ENCODE peak calls at places on chromosomes 6 and 20, in five cellular contexts. One of them, this sample, is unnamed.

GRCh38 chr6:3233321-3233720 is 5.9 kb upstream of the TUBB2B start:
- DNase-seq in heart right ventricle: no peak
- DNase-seq in dorsolateral prefrontal cortex: no peak
- DNase-seq in CD4-positive, CD25-positive, alpha-beta regulatory T cell: no peak
- DNase-seq in uterus: no peak
- DNase-seq in this sample: no peak

GRCh38 chr20:45842169-45842812 is 8.7 kb downstream of the SNX21 start:
- DNase-seq in heart right ventricle: no peak
- DNase-seq in CD4-positive, CD25-positive, alpha-beta regulatory T cell: no peak
- DNase-seq in dorsolateral prefrontal cortex: no peak
- DNase-seq in uterus: no peak
- DNase-seq in this sample: peak

GRCh38 chr6:34305982-34306702 is 57.3 kb upstream of the SMIM29 start:
- DNase-seq in uterus: peak
- DNase-seq in heart right ventricle: no peak
- DNase-seq in CD4-positive, CD25-positive, alpha-beta regulatory T cell: no peak
- DNase-seq in dorsolateral prefrontal cortex: no peak
- DNase-seq in this sample: peak

GRCh38 chr20:34573541-34573940 is 15.0 kb downstream of the MAP1LC3A start:
- DNase-seq in CD4-positive, CD25-positive, alpha-beta regulatory T cell: no peak
- DNase-seq in dorsolateral prefrontal cortex: no peak
- DNase-seq in heart right ventricle: no peak
- DNase-seq in uterus: no peak
- DNase-seq in this sample: no peak

GRCh38 chr20:43572891-43573290 is 14.1 kb downstream of the SGK2 start:
- DNase-seq in uterus: no peak
- DNase-seq in heart right ventricle: no peak
- DNase-seq in CD4-positive, CD25-positive, alpha-beta regulatory T cell: no peak
- DNase-seq in dorsolateral prefrontal cortex: no peak
- DNase-seq in this sample: no peak

GRCh38 chr6:158972241-158973233 is 27.5 kb downstream of the RSPH3 start:
- DNase-seq in dorsolateral prefrontal cortex: no peak
- DNase-seq in uterus: no peak
- DNase-seq in heart right ventricle: no peak
- DNase-seq in CD4-positive, CD25-positive, alpha-beta regulatory T cell: peak
- DNase-seq in this sample: peak

GRCh38 chr20:462199-462991 is at the start of gene TBC1D20:
- DNase-seq in dorsolateral prefrontal cortex: peak
- DNase-seq in heart right ventricle: peak
- DNase-seq in CD4-positive, CD25-positive, alpha-beta regulatory T cell: peak
- DNase-seq in uterus: peak
- DNase-seq in this sample: peak

GRCh38 chr6:166977626-166978550 is 21.3 kb upstream of the CEP43 start:
- DNase-seq in uterus: no peak
- DNase-seq in heart right ventricle: no peak
- DNase-seq in CD4-positive, CD25-positive, alpha-beta regulatory T cell: no peak
- DNase-seq in dorsolateral prefrontal cortex: no peak
- DNase-seq in this sample: peak

GRCh38 chr20:58585753-58586540 is 65.1 kb upstream of the STX16 start:
- DNase-seq in uterus: no peak
- DNase-seq in dorsolateral prefrontal cortex: no peak
- DNase-seq in heart right ventricle: no peak
- DNase-seq in CD4-positive, CD25-positive, alpha-beta regulatory T cell: no peak
- DNase-seq in this sample: no peak

GRCh38 chr6:19995575-19996257 is 158.5 kb downstream of the ID4 start:
- DNase-seq in dorsolateral prefrontal cortex: no peak
- DNase-seq in heart right ventricle: no peak
- DNase-seq in CD4-positive, CD25-positive, alpha-beta regulatory T cell: no peak
- DNase-seq in uterus: no peak
- DNase-seq in this sample: no peak

GRCh38 chr6:57221191-57221935 is 744 bp downstream of the RAB23 start:
- DNase-seq in uterus: peak
- DNase-seq in CD4-positive, CD25-positive, alpha-beta regulatory T cell: peak
- DNase-seq in dorsolateral prefrontal cortex: peak
- DNase-seq in heart right ventricle: peak
- DNase-seq in this sample: peak

GRCh38 chr6:14275493-14275851 is 157.9 kb downstream of the CD83 start:
- DNase-seq in heart right ventricle: peak
- DNase-seq in dorsolateral prefrontal cortex: peak
- DNase-seq in CD4-positive, CD25-positive, alpha-beta regulatory T cell: no peak
- DNase-seq in uterus: peak
- DNase-seq in this sample: no peak

GRCh38 chr20:40970218-40970617 is 58.4 kb upstream of the TOP1 start:
- DNase-seq in uterus: no peak
- DNase-seq in dorsolateral prefrontal cortex: no peak
- DNase-seq in heart right ventricle: no peak
- DNase-seq in CD4-positive, CD25-positive, alpha-beta regulatory T cell: no peak
- DNase-seq in this sample: no peak

GRCh38 chr6:21732731-21733130 is 139.2 kb downstream of the SOX4 start:
- DNase-seq in heart right ventricle: no peak
- DNase-seq in uterus: no peak
- DNase-seq in CD4-positive, CD25-positive, alpha-beta regulatory T cell: no peak
- DNase-seq in dorsolateral prefrontal cortex: no peak
- DNase-seq in this sample: no peak

GRCh38 chr6:46526607-46527006 is 35.4 kb upstream of the RCAN2 start:
- DNase-seq in uterus: no peak
- DNase-seq in dorsolateral prefrontal cortex: no peak
- DNase-seq in heart right ventricle: no peak
- DNase-seq in CD4-positive, CD25-positive, alpha-beta regulatory T cell: no peak
- DNase-seq in this sample: no peak

GRCh38 chr20:4633379-4633778 is 88.3 kb upstream of the PRND start:
- DNase-seq in CD4-positive, CD25-positive, alpha-beta regulatory T cell: no peak
- DNase-seq in heart right ventricle: no peak
- DNase-seq in dorsolateral prefrontal cortex: no peak
- DNase-seq in uterus: no peak
- DNase-seq in this sample: no peak

GRCh38 chr6:142132625-142133024 is at the start of gene GJE1:
- DNase-seq in uterus: no peak
- DNase-seq in heart right ventricle: no peak
- DNase-seq in dorsolateral prefrontal cortex: no peak
- DNase-seq in CD4-positive, CD25-positive, alpha-beta regulatory T cell: no peak
- DNase-seq in this sample: no peak

GRCh38 chr6:154232013-154232920 is 124.3 kb downstream of the IPCEF1 start:
- DNase-seq in CD4-positive, CD25-positive, alpha-beta regulatory T cell: peak
- DNase-seq in uterus: no peak
- DNase-seq in dorsolateral prefrontal cortex: no peak
- DNase-seq in heart right ventricle: no peak
- DNase-seq in this sample: no peak

GRCh38 chr6:14037402-14038277 is 79.9 kb upstream of the CD83 start:
- DNase-seq in heart right ventricle: no peak
- DNase-seq in uterus: peak
- DNase-seq in dorsolateral prefrontal cortex: no peak
- DNase-seq in CD4-positive, CD25-positive, alpha-beta regulatory T cell: no peak
- DNase-seq in this sample: no peak

GRCh38 chr6:125423047-125423446 is 121.3 kb upstream of the HDDC2 start:
- DNase-seq in dorsolateral prefrontal cortex: no peak
- DNase-seq in uterus: no peak
- DNase-seq in CD4-positive, CD25-positive, alpha-beta regulatory T cell: no peak
- DNase-seq in heart right ventricle: no peak
- DNase-seq in this sample: no peak

GRCh38 chr6:76803038-76803580 is 660.2 kb downstream of the HTR1B start:
- DNase-seq in uterus: no peak
- DNase-seq in CD4-positive, CD25-positive, alpha-beta regulatory T cell: no peak
- DNase-seq in dorsolateral prefrontal cortex: no peak
- DNase-seq in heart right ventricle: no peak
- DNase-seq in this sample: no peak

GRCh38 chr6:82877213-82878195 is 188.1 kb downstream of the UBE3D start:
- DNase-seq in CD4-positive, CD25-positive, alpha-beta regulatory T cell: no peak
- DNase-seq in uterus: no peak
- DNase-seq in heart right ventricle: no peak
- DNase-seq in dorsolateral prefrontal cortex: no peak
- DNase-seq in this sample: peak

GRCh38 chr6:33702345-33702977 is 9.0 kb downstream of the UQCC2 start:
- DNase-seq in dorsolateral prefrontal cortex: no peak
- DNase-seq in heart right ventricle: no peak
- DNase-seq in CD4-positive, CD25-positive, alpha-beta regulatory T cell: no peak
- DNase-seq in uterus: no peak
- DNase-seq in this sample: peak

GRCh38 chr6:100881707-100882040 is 545 bp upstream of the ASCC3 start:
- DNase-seq in uterus: no peak
- DNase-seq in heart right ventricle: no peak
- DNase-seq in dorsolateral prefrontal cortex: no peak
- DNase-seq in CD4-positive, CD25-positive, alpha-beta regulatory T cell: no peak
- DNase-seq in this sample: no peak

GRCh38 chr20:56631318-56631989 is 2.3 kb downstream of the TFAP2C start:
- DNase-seq in uterus: no peak
- DNase-seq in heart right ventricle: no peak
- DNase-seq in CD4-positive, CD25-positive, alpha-beta regulatory T cell: no peak
- DNase-seq in dorsolateral prefrontal cortex: no peak
- DNase-seq in this sample: no peak

GRCh38 chr6:45377555-45378323 is at the start of gene SUPT3H:
- DNase-seq in heart right ventricle: peak
- DNase-seq in dorsolateral prefrontal cortex: peak
- DNase-seq in CD4-positive, CD25-positive, alpha-beta regulatory T cell: peak
- DNase-seq in uterus: peak
- DNase-seq in this sample: peak

GRCh38 chr6:4805553-4806307 is 29.5 kb downstream of the CDYL start:
- DNase-seq in dorsolateral prefrontal cortex: peak
- DNase-seq in heart right ventricle: peak
- DNase-seq in CD4-positive, CD25-positive, alpha-beta regulatory T cell: no peak
- DNase-seq in uterus: peak
- DNase-seq in this sample: peak

GRCh38 chr20:54875307-54875706 is 399.9 kb downstream of the DOK5 start:
- DNase-seq in dorsolateral prefrontal cortex: no peak
- DNase-seq in heart right ventricle: no peak
- DNase-seq in uterus: no peak
- DNase-seq in CD4-positive, CD25-positive, alpha-beta regulatory T cell: no peak
- DNase-seq in this sample: no peak

GRCh38 chr6:53410508-53411258 is 61.9 kb upstream of the ELOVL5 start:
- DNase-seq in dorsolateral prefrontal cortex: peak
- DNase-seq in CD4-positive, CD25-positive, alpha-beta regulatory T cell: peak
- DNase-seq in uterus: peak
- DNase-seq in heart right ventricle: peak
- DNase-seq in this sample: peak

DNA sequence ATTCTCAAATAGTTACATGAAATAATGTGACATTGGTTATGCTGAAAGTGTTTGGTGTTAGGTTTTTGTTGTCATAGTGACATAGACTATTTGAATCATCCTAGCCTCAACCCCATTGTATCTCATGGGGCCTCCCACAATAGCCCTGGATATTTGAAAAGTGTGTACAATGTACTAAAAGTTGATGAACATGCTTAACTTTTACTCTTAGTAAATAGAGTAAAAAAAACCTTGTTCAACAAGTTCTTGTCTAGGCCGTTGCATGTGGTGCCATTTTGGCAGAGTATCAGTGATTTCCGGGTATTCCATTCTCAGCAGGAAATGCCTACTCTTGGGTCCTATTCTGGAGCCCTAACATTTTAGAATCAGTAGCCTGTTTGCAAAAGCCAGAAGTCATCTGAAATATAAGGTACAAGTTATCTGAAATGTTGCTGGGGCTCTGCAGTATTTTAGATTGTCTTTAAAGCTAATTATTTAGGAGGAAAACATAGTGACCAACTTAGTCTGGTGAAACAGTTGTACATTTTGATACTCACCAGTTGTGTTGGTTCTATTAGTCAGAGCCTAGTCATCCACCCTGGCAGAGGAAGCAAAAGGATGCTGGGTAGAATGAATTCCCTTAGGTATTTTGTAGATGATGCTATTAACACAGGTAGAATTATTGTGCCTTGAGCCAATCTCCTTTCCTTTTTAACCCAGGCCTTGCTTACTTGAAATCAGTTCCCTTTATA is 82.8 kb downstream of the RTN4IP1 start:
- DNase-seq in uterus: no peak
- DNase-seq in CD4-positive, CD25-positive, alpha-beta regulatory T cell: no peak
- DNase-seq in heart right ventricle: no peak
- DNase-seq in dorsolateral prefrontal cortex: no peak
- DNase-seq in this sample: no peak
- H3K27ac ChIP-seq in uterus: no peak
- H3K27ac ChIP-seq in CD4-positive, CD25-positive, alpha-beta regulatory T cell: peak
- H3K27ac ChIP-seq in heart right ventricle: no peak
- H3K27ac ChIP-seq in dorsolateral prefrontal cortex: no peak
- H3K27ac ChIP-seq in this sample: peak

GRCh38 chr6:139680819-139681218 is 306.4 kb upstream of the CITED2 start:
- DNase-seq in dorsolateral prefrontal cortex: no peak
- DNase-seq in CD4-positive, CD25-positive, alpha-beta regulatory T cell: no peak
- DNase-seq in heart right ventricle: no peak
- DNase-seq in uterus: no peak
- DNase-seq in this sample: no peak
- H3K27ac ChIP-seq in dorsolateral prefrontal cortex: no peak
- H3K27ac ChIP-seq in CD4-positive, CD25-positive, alpha-beta regulatory T cell: no peak
- H3K27ac ChIP-seq in heart right ventricle: no peak
- H3K27ac ChIP-seq in uterus: no peak
- H3K27ac ChIP-seq in this sample: no peak

GRCh38 chr20:31693987-31694661 is 28.5 kb downstream of the BCL2L1 start:
- DNase-seq in dorsolateral prefrontal cortex: no peak
- DNase-seq in CD4-positive, CD25-positive, alpha-beta regulatory T cell: no peak
- DNase-seq in uterus: no peak
- DNase-seq in heart right ventricle: no peak
- DNase-seq in this sample: no peak
- H3K27ac ChIP-seq in dorsolateral prefrontal cortex: peak
- H3K27ac ChIP-seq in CD4-positive, CD25-positive, alpha-beta regulatory T cell: peak
- H3K27ac ChIP-seq in uterus: no peak
- H3K27ac ChIP-seq in heart right ventricle: peak
- H3K27ac ChIP-seq in this sample: no peak

GRCh38 chr6:90541221-90541620 is 45.7 kb downstream of the MAP3K7 start:
- DNase-seq in dorsolateral prefrontal cortex: no peak
- DNase-seq in CD4-positive, CD25-positive, alpha-beta regulatory T cell: no peak
- DNase-seq in uterus: no peak
- DNase-seq in heart right ventricle: no peak
- DNase-seq in this sample: no peak
- H3K27ac ChIP-seq in dorsolateral prefrontal cortex: no peak
- H3K27ac ChIP-seq in CD4-positive, CD25-positive, alpha-beta regulatory T cell: no peak
- H3K27ac ChIP-seq in uterus: no peak
- H3K27ac ChIP-seq in heart right ventricle: no peak
- H3K27ac ChIP-seq in this sample: no peak

DNA sequence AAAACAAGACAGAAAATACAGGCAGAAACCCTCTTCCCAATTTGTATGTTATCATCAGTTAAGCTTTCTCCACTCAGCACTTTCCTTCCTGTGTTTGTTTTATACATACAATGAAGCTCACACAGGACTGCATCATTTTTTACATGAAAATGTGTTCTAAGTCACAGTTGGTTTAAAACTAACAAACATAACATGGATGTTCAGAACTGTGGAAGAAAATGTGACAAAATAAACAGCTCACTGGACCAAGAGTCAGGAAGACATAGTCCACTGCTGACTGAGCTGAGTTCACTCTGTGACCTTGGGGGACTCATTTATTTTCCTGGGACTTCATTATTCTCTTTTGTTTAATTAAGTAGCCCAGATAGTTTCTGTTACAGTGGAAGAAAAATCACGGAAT is 331.5 kb downstream of the SYNE1 start:
- DNase-seq in CD4-positive, CD25-positive, alpha-beta regulatory T cell: no peak
- DNase-seq in uterus: no peak
- DNase-seq in dorsolateral prefrontal cortex: no peak
- DNase-seq in heart right ventricle: no peak
- DNase-seq in this sample: peak
- H3K27ac ChIP-seq in CD4-positive, CD25-positive, alpha-beta regulatory T cell: no peak
- H3K27ac ChIP-seq in uterus: no peak
- H3K27ac ChIP-seq in dorsolateral prefrontal cortex: no peak
- H3K27ac ChIP-seq in heart right ventricle: peak
- H3K27ac ChIP-seq in this sample: peak

This sample was measured in endothelial cell of umbilical vein.